ENCODE peak calls at places on chromosome 10, in ten cellular contexts. One of them, this sample, is unnamed.
A peak's percentile ranks its signal among the peaks of the same experiment; 100 is the strongest.

GRCh38 chr10:47257396-47258120 is 42.4 kb upstream of the GDF10 start:
- DNase-seq in adrenal gland: no peak
- DNase-seq in keratinocyte: no peak
- DNase-seq in left ventricle myocardium inferior: no peak
- DNase-seq in body of pancreas: no peak
- DNase-seq in uterus: no peak
- DNase-seq in GM23248: peak; percentile 58
- DNase-seq in mammary epithelial cell: peak; percentile 54
- DNase-seq in CD8-positive, alpha-beta T cell: no peak
- DNase-seq in PC-3: peak; percentile 10
- DNase-seq in this sample: peak; percentile 31

GRCh38 chr10:84158061-84158460 is 15.5 kb upstream of the GPR15LG start:
- DNase-seq in adrenal gland: no peak
- DNase-seq in keratinocyte: no peak
- DNase-seq in left ventricle myocardium inferior: no peak
- DNase-seq in body of pancreas: no peak
- DNase-seq in uterus: no peak
- DNase-seq in GM23248: no peak
- DNase-seq in mammary epithelial cell: no peak
- DNase-seq in CD8-positive, alpha-beta T cell: no peak
- DNase-seq in PC-3: no peak
- DNase-seq in this sample: no peak

GRCh38 chr10:314381-314780 is 179.1 kb downstream of the ZMYND11 start:
- DNase-seq in adrenal gland: no peak
- DNase-seq in keratinocyte: no peak
- DNase-seq in left ventricle myocardium inferior: no peak
- DNase-seq in body of pancreas: no peak
- DNase-seq in uterus: no peak
- DNase-seq in GM23248: no peak
- DNase-seq in mammary epithelial cell: no peak
- DNase-seq in CD8-positive, alpha-beta T cell: no peak
- DNase-seq in PC-3: no peak
- DNase-seq in this sample: no peak

GRCh38 chr10:130112821-130113220 is 2.2 kb upstream of the C10orf143 start:
- DNase-seq in adrenal gland: no peak
- DNase-seq in keratinocyte: no peak
- DNase-seq in left ventricle myocardium inferior: no peak
- DNase-seq in body of pancreas: no peak
- DNase-seq in uterus: no peak
- DNase-seq in GM23248: no peak
- DNase-seq in mammary epithelial cell: no peak
- DNase-seq in CD8-positive, alpha-beta T cell: no peak
- DNase-seq in PC-3: no peak
- DNase-seq in this sample: no peak

GRCh38 chr10:90587081-90587491 is 270.8 kb downstream of the HTR7 start:
- DNase-seq in adrenal gland: peak; percentile 72
- DNase-seq in keratinocyte: no peak
- DNase-seq in left ventricle myocardium inferior: no peak
- DNase-seq in body of pancreas: no peak
- DNase-seq in uterus: no peak
- DNase-seq in GM23248: no peak
- DNase-seq in mammary epithelial cell: peak; percentile 72
- DNase-seq in CD8-positive, alpha-beta T cell: no peak
- DNase-seq in PC-3: peak; percentile 84
- DNase-seq in this sample: no peak

GRCh38 chr10:96358851-96359540 is at the start of gene OPALIN:
- DNase-seq in adrenal gland: no peak
- DNase-seq in keratinocyte: no peak
- DNase-seq in left ventricle myocardium inferior: no peak
- DNase-seq in body of pancreas: no peak
- DNase-seq in uterus: no peak
- DNase-seq in GM23248: no peak
- DNase-seq in mammary epithelial cell: no peak
- DNase-seq in CD8-positive, alpha-beta T cell: no peak
- DNase-seq in PC-3: no peak
- DNase-seq in this sample: no peak

GRCh38 chr10:20396168-20396567 is 500.9 kb downstream of the NEBL start:
- DNase-seq in adrenal gland: no peak
- DNase-seq in keratinocyte: no peak
- DNase-seq in left ventricle myocardium inferior: no peak
- DNase-seq in body of pancreas: no peak
- DNase-seq in uterus: no peak
- DNase-seq in GM23248: no peak
- DNase-seq in mammary epithelial cell: no peak
- DNase-seq in CD8-positive, alpha-beta T cell: no peak
- DNase-seq in PC-3: no peak
- DNase-seq in this sample: no peak

GRCh38 chr10:67669978-67670377 is 26.0 kb downstream of the CTNNA3 start:
- DNase-seq in adrenal gland: no peak
- DNase-seq in keratinocyte: no peak
- DNase-seq in left ventricle myocardium inferior: no peak
- DNase-seq in body of pancreas: no peak
- DNase-seq in uterus: no peak
- DNase-seq in GM23248: no peak
- DNase-seq in mammary epithelial cell: no peak
- DNase-seq in CD8-positive, alpha-beta T cell: no peak
- DNase-seq in PC-3: no peak
- DNase-seq in this sample: no peak

GRCh38 chr10:1731592-1731991 is 5.7 kb downstream of the ADARB2 start:
- DNase-seq in adrenal gland: no peak
- DNase-seq in keratinocyte: no peak
- DNase-seq in left ventricle myocardium inferior: no peak
- DNase-seq in body of pancreas: no peak
- DNase-seq in uterus: no peak
- DNase-seq in GM23248: no peak
- DNase-seq in mammary epithelial cell: no peak
- DNase-seq in CD8-positive, alpha-beta T cell: no peak
- DNase-seq in PC-3: no peak
- DNase-seq in this sample: no peak

GRCh38 chr10:1735562-1735961 is 1.8 kb downstream of the ADARB2 start:
- DNase-seq in adrenal gland: no peak
- DNase-seq in keratinocyte: no peak
- DNase-seq in left ventricle myocardium inferior: no peak
- DNase-seq in body of pancreas: no peak
- DNase-seq in uterus: no peak
- DNase-seq in GM23248: no peak
- DNase-seq in mammary epithelial cell: no peak
- DNase-seq in CD8-positive, alpha-beta T cell: no peak
- DNase-seq in PC-3: no peak
- DNase-seq in this sample: no peak

GRCh38 chr10:1734288-1734687 is 3.0 kb downstream of the ADARB2 start:
- DNase-seq in adrenal gland: no peak
- DNase-seq in keratinocyte: no peak
- DNase-seq in left ventricle myocardium inferior: no peak
- DNase-seq in body of pancreas: no peak
- DNase-seq in uterus: no peak
- DNase-seq in GM23248: no peak
- DNase-seq in mammary epithelial cell: no peak
- DNase-seq in CD8-positive, alpha-beta T cell: no peak
- DNase-seq in PC-3: no peak
- DNase-seq in this sample: no peak

GRCh38 chr10:1732501-1733123 is 4.7 kb downstream of the ADARB2 start:
- DNase-seq in adrenal gland: no peak
- DNase-seq in keratinocyte: no peak
- DNase-seq in left ventricle myocardium inferior: no peak
- DNase-seq in body of pancreas: peak; percentile 41
- DNase-seq in uterus: no peak
- DNase-seq in GM23248: no peak
- DNase-seq in mammary epithelial cell: no peak
- DNase-seq in CD8-positive, alpha-beta T cell: no peak
- DNase-seq in PC-3: peak; percentile 20
- DNase-seq in this sample: no peak

DNA sequence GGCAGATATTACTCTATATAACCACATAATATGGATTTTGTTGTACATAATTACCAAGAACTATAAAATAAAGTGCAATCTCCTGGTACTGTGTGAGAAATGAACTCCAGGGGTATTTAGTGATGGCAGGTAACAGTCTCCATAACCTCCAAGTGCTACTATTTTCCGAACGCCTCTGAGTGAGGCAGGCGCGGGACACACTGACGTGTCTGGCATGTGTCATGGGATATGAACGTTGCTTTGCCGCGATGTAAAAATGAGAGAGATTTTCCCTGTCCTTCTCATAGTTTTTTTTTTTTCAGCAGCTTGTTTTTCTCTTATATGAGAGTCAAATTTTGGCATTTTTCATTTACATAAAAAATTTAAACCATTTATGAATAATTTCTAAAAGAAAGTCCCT is 3.6 kb downstream of the ADARB2 start:
- DNase-seq in adrenal gland: no peak
- DNase-seq in keratinocyte: no peak
- DNase-seq in left ventricle myocardium inferior: no peak
- DNase-seq in body of pancreas: no peak
- DNase-seq in uterus: no peak
- DNase-seq in GM23248: no peak
- DNase-seq in mammary epithelial cell: no peak
- DNase-seq in CD8-positive, alpha-beta T cell: no peak
- DNase-seq in PC-3: no peak
- DNase-seq in this sample: no peak
- H3K27me3 ChIP-seq in adrenal gland: peaks cover 28% of the 10 kb centered on the region
- H3K27me3 ChIP-seq in keratinocyte: peaks cover 22% of the 10 kb centered on the region
- H3K27me3 ChIP-seq in left ventricle myocardium inferior: peaks cover 100% of the 10 kb centered on the region
- H3K27me3 ChIP-seq in body of pancreas: no peaks in the 10 kb centered on the region
- H3K27me3 ChIP-seq in uterus: no peaks in the 10 kb centered on the region
- H3K27me3 ChIP-seq in GM23248: no peaks in the 10 kb centered on the region
- H3K27me3 ChIP-seq in mammary epithelial cell: peaks cover 16% of the 10 kb centered on the region
- H3K27me3 ChIP-seq in CD8-positive, alpha-beta T cell: no peaks in the 10 kb centered on the region
- H3K27me3 ChIP-seq in PC-3: peaks cover 37% of the 10 kb centered on the region
- H3K27me3 ChIP-seq in this sample: peaks cover 15% of the 10 kb centered on the region

DNA sequence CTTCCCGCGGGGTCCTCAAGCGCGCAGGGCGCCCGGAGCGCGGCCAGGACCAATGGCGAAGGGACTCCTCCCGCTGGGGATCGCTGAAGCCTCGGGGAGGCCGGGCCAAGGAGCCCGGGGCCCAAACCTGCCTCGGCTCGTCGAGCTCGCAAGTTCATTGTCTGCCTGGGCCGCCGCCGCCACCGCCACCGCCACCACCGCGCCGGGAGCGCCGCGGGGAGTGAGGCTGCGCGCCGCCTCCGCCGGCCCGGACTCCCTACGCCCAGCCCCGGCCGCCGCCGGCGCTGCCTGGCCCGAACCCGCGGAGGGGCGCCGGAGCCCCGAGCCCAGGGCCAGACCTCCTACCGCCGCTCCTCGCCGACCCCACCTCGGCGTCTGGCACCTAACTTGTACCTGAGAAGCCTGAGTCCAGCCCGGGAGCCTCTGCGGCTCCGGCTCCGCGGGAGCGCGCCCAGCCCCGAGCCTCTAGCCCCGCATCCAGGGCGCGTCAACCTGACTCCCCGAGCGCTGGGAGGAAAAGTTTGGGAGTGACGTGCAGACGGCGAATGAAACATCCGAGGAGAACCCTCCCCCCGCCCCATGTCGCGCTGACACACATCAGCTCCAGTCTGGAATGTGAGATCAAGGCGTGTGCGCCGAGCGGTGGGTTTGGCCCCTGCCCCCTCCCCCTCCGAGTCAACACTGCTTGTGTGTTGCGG is at the start of gene CHST15:
- DNase-seq in adrenal gland: peak; percentile 51
- DNase-seq in keratinocyte: no peak
- DNase-seq in left ventricle myocardium inferior: no peak
- DNase-seq in body of pancreas: peak; percentile 53
- DNase-seq in uterus: no peak
- DNase-seq in GM23248: peak; percentile 38
- DNase-seq in mammary epithelial cell: peak; percentile 90
- DNase-seq in CD8-positive, alpha-beta T cell: no peak
- DNase-seq in PC-3: peak; percentile 83
- DNase-seq in this sample: no peak
- H3K4me3 ChIP-seq in adrenal gland: no peak within 1 kb of the TSS
- H3K4me3 ChIP-seq in keratinocyte: peak within 1 kb of the TSS; percentile 86
- H3K4me3 ChIP-seq in left ventricle myocardium inferior: peak within 1 kb of the TSS; percentile 74
- H3K4me3 ChIP-seq in body of pancreas: peak within 1 kb of the TSS; percentile 6
- H3K4me3 ChIP-seq in uterus: peak within 1 kb of the TSS; percentile 42
- H3K4me3 ChIP-seq in GM23248: peak within 1 kb of the TSS; percentile 60
- H3K4me3 ChIP-seq in mammary epithelial cell: peak within 1 kb of the TSS; percentile 87
- H3K4me3 ChIP-seq in CD8-positive, alpha-beta T cell: no peak within 1 kb of the TSS
- H3K4me3 ChIP-seq in PC-3: peak within 1 kb of the TSS; percentile 87
- H3K4me3 ChIP-seq in this sample: peak within 1 kb of the TSS; percentile 58

DNA sequence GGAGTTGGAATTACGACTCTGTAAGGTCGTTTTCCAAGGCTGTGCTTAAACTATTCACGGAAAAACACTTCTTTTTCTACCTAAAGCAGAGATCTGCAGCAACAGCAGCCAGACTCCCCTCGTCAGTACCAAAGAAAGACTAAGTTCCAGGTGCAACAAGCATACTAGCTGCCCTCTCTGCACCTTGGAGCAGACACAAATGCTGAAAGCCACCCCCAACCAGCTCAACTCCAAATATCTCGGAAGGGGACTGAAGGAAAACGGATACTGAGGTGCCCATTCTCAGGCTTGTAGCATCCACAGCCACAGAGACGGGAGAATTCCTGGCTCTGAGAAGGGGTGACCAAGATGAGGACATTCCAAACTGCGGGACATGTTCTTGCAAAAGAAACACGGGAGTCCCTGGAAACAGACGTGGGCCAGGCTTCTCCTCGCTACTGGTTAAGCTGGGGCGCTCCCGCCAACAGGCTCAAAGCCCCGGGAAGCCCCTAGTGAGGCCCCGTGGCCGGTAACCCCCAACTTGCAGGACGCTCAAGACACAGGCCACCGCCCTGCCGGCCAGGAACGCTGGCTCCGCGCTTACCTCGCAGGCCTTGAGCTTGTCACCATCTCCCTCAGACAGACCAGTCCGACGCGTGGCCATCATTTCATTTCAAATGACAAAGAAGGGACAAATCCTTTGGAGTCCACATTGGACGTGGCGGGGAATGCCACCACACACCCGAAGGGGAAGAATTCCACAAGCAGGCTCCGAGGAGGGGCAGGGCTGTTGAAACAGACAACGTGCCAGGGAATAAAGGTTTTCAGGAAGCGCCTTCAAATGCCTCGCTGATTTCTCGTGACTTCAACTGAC is 2.2 kb downstream of the ARHGAP21 start:
- DNase-seq in adrenal gland: peak; percentile 38
- DNase-seq in keratinocyte: no peak
- DNase-seq in left ventricle myocardium inferior: peak; percentile 20
- DNase-seq in body of pancreas: peak; percentile 52
- DNase-seq in uterus: no peak
- DNase-seq in GM23248: peak; percentile 53
- DNase-seq in mammary epithelial cell: peak; percentile 43
- DNase-seq in CD8-positive, alpha-beta T cell: no peak
- DNase-seq in PC-3: peak; percentile 38
- DNase-seq in this sample: peak; percentile 51
- H3K27ac ChIP-seq in adrenal gland: peak overlapping the region; percentile 78
- H3K27ac ChIP-seq in keratinocyte: peak overlapping the region; percentile 69
- H3K27ac ChIP-seq in left ventricle myocardium inferior: peak overlapping the region; percentile 99
- H3K27ac ChIP-seq in body of pancreas: peak overlapping the region; percentile 97
- H3K27ac ChIP-seq in uterus: peak overlapping the region; percentile 98
- H3K27ac ChIP-seq in GM23248: peak overlapping the region; percentile 90
- H3K27ac ChIP-seq in mammary epithelial cell: peak overlapping the region; percentile 93
- H3K27ac ChIP-seq in CD8-positive, alpha-beta T cell: no peak overlapping the region
- H3K27ac ChIP-seq in PC-3: peak overlapping the region; percentile 70
- H3K27ac ChIP-seq in this sample: peak overlapping the region; percentile 95

DNA sequence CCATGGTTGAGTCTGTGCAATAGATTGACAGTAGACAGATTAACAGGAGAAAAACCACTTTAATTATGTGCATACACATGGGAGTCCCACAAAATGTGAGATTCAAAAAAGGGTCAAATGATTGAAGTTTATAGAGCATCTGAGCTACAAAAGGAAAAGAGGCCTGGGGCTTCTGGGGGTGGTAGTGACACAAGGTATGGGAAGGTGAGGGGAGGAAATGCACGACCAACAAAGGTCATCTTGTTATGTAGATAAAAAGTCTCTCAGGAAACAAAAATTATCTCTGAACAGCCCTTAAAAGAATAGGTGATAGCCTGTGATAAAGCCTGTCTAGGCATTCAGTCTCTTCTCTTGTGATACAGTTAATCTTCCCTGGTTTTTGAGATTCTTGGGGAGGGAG is 141.7 kb downstream of the SEC23IP start:
- DNase-seq in adrenal gland: no peak
- DNase-seq in keratinocyte: no peak
- DNase-seq in left ventricle myocardium inferior: no peak
- DNase-seq in body of pancreas: no peak
- DNase-seq in uterus: no peak
- DNase-seq in GM23248: no peak
- DNase-seq in mammary epithelial cell: no peak
- DNase-seq in CD8-positive, alpha-beta T cell: no peak
- DNase-seq in PC-3: no peak
- DNase-seq in this sample: no peak
- H3K27me3 ChIP-seq in adrenal gland: no peaks in the 10 kb centered on the region
- H3K27me3 ChIP-seq in keratinocyte: no peaks in the 10 kb centered on the region
- H3K27me3 ChIP-seq in left ventricle myocardium inferior: no peaks in the 10 kb centered on the region
- H3K27me3 ChIP-seq in body of pancreas: no peaks in the 10 kb centered on the region
- H3K27me3 ChIP-seq in uterus: no peaks in the 10 kb centered on the region
- H3K27me3 ChIP-seq in GM23248: no peaks in the 10 kb centered on the region
- H3K27me3 ChIP-seq in mammary epithelial cell: peaks cover 1% of the 10 kb centered on the region
- H3K27me3 ChIP-seq in CD8-positive, alpha-beta T cell: no peaks in the 10 kb centered on the region
- H3K27me3 ChIP-seq in PC-3: no peaks in the 10 kb centered on the region
- H3K27me3 ChIP-seq in this sample: no peaks in the 10 kb centered on the region